ENCODE peak calls at places on chromosome 15, in ten cellular contexts. I is GM12891, X is K562, M is uterus, W is heart left ventricle, B is Peyer's patch, A is sigmoid colon, T is body of pancreas, V is spleen, Q is H54. F is an unnamed sample.

GRCh38 chr15:89790661-89791060 is 14.5 kb downstream of the MESP2 start:
- DNase-seq in I (no peak), X (no peak), M (no peak), W (no peak), B (no peak), A (no peak), T (no peak), V (peak), Q (no peak), F (no peak)

GRCh38 chr15:48005921-48006541 is 114.8 kb upstream of the SLC24A5 start:
- DNase-seq in I (no peak), X (no peak), M (peak), W (no peak), B (no peak), A (no peak), T (peak), V (no peak), Q (no peak), F (peak)

GRCh38 chr15:50765202-50765967 is at the start of gene SPPL2A:
- DNase-seq in I (peak), X (peak), M (peak), W (peak), B (peak), A (peak), T (peak), V (peak), Q (peak), F (peak)

GRCh38 chr15:80317389-80318169 is 65.6 kb upstream of the CTXND1 start:
- DNase-seq in I (no peak), X (no peak), M (no peak), W (no peak), B (no peak), A (peak), T (no peak), V (no peak), Q (peak), F (no peak)

GRCh38 chr15:47514251-47514652 is 203.1 kb upstream of the SEMA6D start:
- DNase-seq in I (no peak), X (no peak), M (no peak), W (no peak), B (no peak), A (no peak), T (no peak), V (no peak), Q (no peak), F (no peak)

GRCh38 chr15:43347114-43347513 is 16.7 kb upstream of the LCMT2 start:
- DNase-seq in I (no peak), X (no peak), M (no peak), W (no peak), B (no peak), A (no peak), T (no peak), V (no peak), Q (no peak), F (no peak)

GRCh38 chr15:51970981-51971352 is 611 bp downstream of the LEO1 start:
- DNase-seq in I (no peak), X (no peak), M (no peak), W (no peak), B (no peak), A (no peak), T (no peak), V (no peak), Q (peak), F (no peak)

GRCh38 chr15:66066439-66066838 is 187.1 kb downstream of the MEGF11 start:
- DNase-seq in I (no peak), X (no peak), M (no peak), W (no peak), B (no peak), A (peak), T (no peak), V (no peak), Q (no peak), F (no peak)

GRCh38 chr15:78457101-78457500 is 19.1 kb downstream of the IREB2 start:
- DNase-seq in I (no peak), X (peak), M (no peak), W (no peak), B (no peak), A (no peak), T (no peak), V (no peak), Q (no peak), F (no peak)

GRCh38 chr15:80934761-80935221 is 54.8 kb downstream of the MESD start:
- DNase-seq in I (no peak), X (no peak), M (no peak), W (no peak), B (no peak), A (no peak), T (no peak), V (peak), Q (peak), F (no peak)

GRCh38 chr15:50940506-50940905 is 32.0 kb downstream of the AP4E1 start:
- DNase-seq in I (no peak), X (no peak), M (no peak), W (no peak), B (no peak), A (no peak), T (no peak), V (no peak), Q (no peak), F (no peak)

GRCh38 chr15:27692438-27692837 is 406.7 kb downstream of the OCA2 start:
- DNase-seq in I (no peak), X (no peak), M (no peak), W (no peak), B (no peak), A (no peak), T (no peak), V (no peak), Q (no peak), F (no peak)

GRCh38 chr15:50265620-50266019 is at the start of gene HDC:
- DNase-seq in I (no peak), X (no peak), M (no peak), W (no peak), B (no peak), A (no peak), T (no peak), V (no peak), Q (no peak), F (no peak)

GRCh38 chr15:66132251-66132816 is 121.2 kb downstream of the MEGF11 start:
- DNase-seq in I (no peak), X (no peak), M (no peak), W (no peak), B (no peak), A (no peak), T (no peak), V (no peak), Q (no peak), F (no peak)

GRCh38 chr15:101615986-101616848 is 36.0 kb downstream of the TM2D3 start:
- DNase-seq in I (no peak), X (peak), M (peak), W (peak), B (no peak), A (peak), T (peak), V (no peak), Q (peak), F (peak)

GRCh38 chr15:51203797-51204196 is 109.1 kb upstream of the TNFAIP8L3 start:
- DNase-seq in I (no peak), X (no peak), M (no peak), W (no peak), B (no peak), A (no peak), T (no peak), V (no peak), Q (no peak), F (no peak)

GRCh38 chr15:50636146-50636545 is 50.5 kb downstream of the TRPM7 start:
- DNase-seq in I (no peak), X (no peak), M (no peak), W (no peak), B (no peak), A (no peak), T (no peak), V (no peak), Q (no peak), F (no peak)

GRCh38 chr15:60479361-60479684 is 381 bp upstream of the ICE2 start:
- DNase-seq in I (no peak), X (no peak), M (no peak), W (no peak), B (no peak), A (no peak), T (no peak), V (no peak), Q (no peak), F (no peak)

GRCh38 chr15:36965561-36966342 is 134.6 kb downstream of the MEIS2 start:
- DNase-seq in I (no peak), X (no peak), M (peak), W (no peak), B (no peak), A (no peak), T (no peak), V (no peak), Q (no peak), F (no peak)

GRCh38 chr15:99925661-99926461 is 192.6 kb upstream of the LYSMD4 start:
- DNase-seq in I (no peak), X (peak), M (peak), W (peak), B (peak), A (peak), T (peak), V (peak), Q (no peak), F (no peak)

GRCh38 chr15:37981781-37982180 is 47.3 kb downstream of the TMCO5A start:
- DNase-seq in I (no peak), X (no peak), M (no peak), W (no peak), B (no peak), A (no peak), T (no peak), V (no peak), Q (no peak), F (no peak)

GRCh38 chr15:20106026-20106425 is 435.6 kb downstream of the GOLGA6L6 start:
- DNase-seq in I (no peak), X (no peak), M (no peak), W (peak), B (peak), A (peak), T (peak), V (peak), Q (no peak), F (no peak)

GRCh38 chr15:65460948-65461347 is 38.2 kb upstream of the IGDCC4 start:
- DNase-seq in I (no peak), X (no peak), M (no peak), W (no peak), B (no peak), A (no peak), T (no peak), V (no peak), Q (no peak), F (no peak)

GRCh38 chr15:53811530-53811929 is 52.1 kb upstream of the WDR72 start:
- DNase-seq in I (no peak), X (no peak), M (no peak), W (no peak), B (no peak), A (no peak), T (no peak), V (no peak), Q (no peak), F (no peak)

GRCh38 chr15:48802867-48803266 is 8.0 kb downstream of the CEP152 start:
- DNase-seq in I (no peak), X (no peak), M (no peak), W (no peak), B (no peak), A (no peak), T (no peak), V (no peak), Q (peak), F (no peak)

GRCh38 chr15:70348581-70349344 is 251.0 kb upstream of the TLE3 start:
- DNase-seq in I (no peak), X (no peak), M (peak), W (no peak), B (no peak), A (peak), T (peak), V (no peak), Q (no peak), F (peak)

GRCh38 chr15:86362556-86362955 is 282.9 kb downstream of the AGBL1 start:
- DNase-seq in I (no peak), X (no peak), M (no peak), W (no peak), B (no peak), A (no peak), T (no peak), V (no peak), Q (peak), F (no peak)

GRCh38 chr15:35305906-35306305 is 220.8 kb upstream of the NANOGP8 start:
- DNase-seq in I (no peak), X (no peak), M (peak), W (no peak), B (no peak), A (no peak), T (no peak), V (no peak), Q (no peak), F (no peak)

GRCh38 chr15:64985382-64986033 is 4.2 kb downstream of the SPG21 start:
- DNase-seq in I (no peak), X (no peak), M (no peak), W (no peak), B (no peak), A (no peak), T (no peak), V (no peak), Q (no peak), F (no peak)

GRCh38 chr15:83285979-83286553 is 1.6 kb upstream of the BNC1 start:
- DNase-seq in I (no peak), X (no peak), M (no peak), W (no peak), B (no peak), A (no peak), T (no peak), V (no peak), Q (peak), F (no peak)

GRCh38 chr15:89469331-89470107 is 26.9 kb downstream of the RHCG start:
- DNase-seq in I (no peak), X (no peak), M (no peak), W (no peak), B (no peak), A (no peak), T (no peak), V (no peak), Q (no peak), F (no peak)

GRCh38 chr15:70033109-70033508 is 64.6 kb downstream of the TLE3 start:
- DNase-seq in I (no peak), X (no peak), M (no peak), W (no peak), B (peak), A (peak), T (no peak), V (peak), Q (no peak), F (no peak)

GRCh38 chr15:90101969-90102890 is at the start of gene IDH2:
- DNase-seq in I (peak), X (peak), M (peak), W (peak), B (peak), A (peak), T (peak), V (peak), Q (peak), F (peak)

GRCh38 chr15:99343836-99344551 is 92.7 kb downstream of the LRRC28 start:
- DNase-seq in I (no peak), X (no peak), M (peak), W (peak), B (no peak), A (no peak), T (no peak), V (peak), Q (no peak), F (no peak)

GRCh38 chr15:57571725-57572124 is 20.0 kb upstream of the MYZAP start:
- DNase-seq in I (no peak), X (no peak), M (no peak), W (no peak), B (no peak), A (no peak), T (no peak), V (peak), Q (no peak), F (no peak)

GRCh38 chr15:63372018-63372705 is 9.5 kb downstream of the CA12 start:
- DNase-seq in I (no peak), X (peak), M (peak), W (no peak), B (no peak), A (peak), T (no peak), V (no peak), Q (peak), F (no peak)

GRCh38 chr15:88015228-88015860 is 241.2 kb downstream of the NTRK3 start:
- DNase-seq in I (no peak), X (no peak), M (peak), W (no peak), B (no peak), A (no peak), T (no peak), V (no peak), Q (no peak), F (no peak)

GRCh38 chr15:37135225-37135624 is 34.9 kb upstream of the MEIS2 start:
- DNase-seq in I (no peak), X (peak), M (no peak), W (no peak), B (no peak), A (no peak), T (no peak), V (no peak), Q (no peak), F (no peak)

GRCh38 chr15:74725845-74726773 is 781 bp upstream of the CYP1A1 start:
- DNase-seq in I (peak), X (peak), M (no peak), W (peak), B (peak), A (no peak), T (peak), V (peak), Q (no peak), F (no peak)
- TF ChIP-seq POLR2A in I (no peak), X (no peak), M (no peak), W (peak), B (no peak), A (no peak), T (no peak), V (no peak), Q (no peak), F (no peak)

GRCh38 chr15:93135459-93135858 is 46.4 kb upstream of the RGMA start:
- DNase-seq in I (no peak), X (no peak), M (no peak), W (no peak), B (no peak), A (no peak), T (no peak), V (no peak), Q (no peak), F (no peak)
- TF ChIP-seq POLR2A in I (no peak), X (no peak), M (no peak), W (no peak), B (no peak), A (no peak), T (no peak), V (no peak), Q (no peak), F (no peak)

DNA sequence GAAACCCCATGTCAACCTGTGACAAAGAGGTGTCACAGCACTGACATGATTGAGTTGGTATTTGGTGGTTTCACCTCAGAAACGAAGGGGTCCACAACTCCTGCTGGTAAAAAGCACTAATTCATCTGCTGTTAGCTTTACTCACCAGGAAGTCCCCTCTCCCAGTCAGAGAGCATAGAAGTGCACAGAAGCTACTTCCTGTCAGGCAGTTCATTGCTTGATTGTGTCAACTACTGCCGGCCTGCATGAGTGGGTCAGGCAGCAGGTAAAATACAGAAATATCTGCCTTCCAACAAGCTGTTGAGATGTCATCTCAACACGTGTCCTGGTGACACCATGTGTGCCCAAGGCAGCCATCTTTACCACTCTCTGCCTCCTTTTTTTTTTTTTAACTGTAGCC is 596.6 kb upstream of the NR2F2 start:
- DNase-seq in I (no peak), X (no peak), M (no peak), W (no peak), B (no peak), A (no peak), T (no peak), V (no peak), Q (no peak), F (no peak)
- TF ChIP-seq POLR2A in I (no peak), X (no peak), M (no peak), W (no peak), B (no peak), A (no peak), T (no peak), V (no peak), Q (no peak), F (no peak)

GRCh38 chr15:68275165-68275746 is 2.3 kb upstream of the FEM1B start:
- DNase-seq in I (no peak), X (no peak), M (no peak), W (no peak), B (no peak), A (no peak), T (peak), V (no peak), Q (no peak), F (no peak)

GRCh38 chr15:68272797-68273271 is 4.7 kb upstream of the FEM1B start:
- DNase-seq in I (no peak), X (no peak), M (peak), W (no peak), B (no peak), A (no peak), T (no peak), V (no peak), Q (peak), F (no peak)

GRCh38 chr15:68268405-68268804 is 9.1 kb upstream of the FEM1B start:
- DNase-seq in I (no peak), X (no peak), M (no peak), W (no peak), B (no peak), A (no peak), T (no peak), V (no peak), Q (no peak), F (no peak)

GRCh38 chr15:68274184-68274848 is 3.2 kb upstream of the FEM1B start:
- DNase-seq in I (no peak), X (no peak), M (no peak), W (no peak), B (no peak), A (no peak), T (no peak), V (no peak), Q (no peak), F (no peak)

GRCh38 chr15:68271854-68272471 is 5.6 kb upstream of the FEM1B start:
- DNase-seq in I (no peak), X (no peak), M (peak), W (no peak), B (no peak), A (no peak), T (peak), V (no peak), Q (peak), F (no peak)
- TF ChIP-seq POLR2A in I (no peak), X (no peak), M (peak), W (no peak), B (no peak), A (no peak), T (no peak), V (no peak), Q (peak), F (no peak)

DNA sequence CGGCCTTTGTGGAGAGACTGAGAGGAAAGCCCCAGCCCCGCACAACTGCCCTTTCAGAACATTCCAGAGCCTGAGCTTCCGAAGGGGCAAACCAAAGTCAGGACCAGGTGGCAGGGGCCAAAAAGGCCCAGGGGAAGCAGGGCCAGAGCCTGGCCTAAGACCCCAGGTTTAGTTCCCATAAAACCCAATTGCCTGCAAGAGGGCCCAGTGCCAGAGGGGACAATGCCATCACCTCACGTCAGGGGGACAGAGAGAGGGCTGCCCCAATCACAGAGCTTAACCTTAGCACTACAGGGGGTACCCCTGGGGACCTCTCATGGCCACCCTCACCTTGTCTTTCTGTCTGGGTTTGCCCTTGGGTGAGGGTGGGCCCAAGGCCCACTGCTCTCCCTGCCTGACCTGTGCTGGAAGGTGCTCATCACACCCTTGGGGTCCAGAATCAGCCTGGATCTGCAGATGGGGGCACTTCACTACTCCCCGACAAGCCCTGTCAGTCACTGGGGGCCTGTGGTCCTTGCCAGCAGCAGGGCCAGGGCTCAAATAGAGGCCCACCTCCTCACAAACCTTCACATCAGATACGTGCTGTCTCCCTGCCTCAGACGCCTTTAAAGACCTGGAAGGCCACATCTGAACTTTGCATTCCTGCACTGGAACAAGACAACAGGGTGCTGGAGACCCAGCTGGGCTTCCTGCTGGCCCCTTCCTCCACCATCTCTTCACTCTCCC is 3.8 kb downstream of the CALML4 start:
- DNase-seq in I (no peak), X (no peak), M (no peak), W (no peak), B (no peak), A (no peak), T (no peak), V (no peak), Q (no peak), F (no peak)
- TF ChIP-seq POLR2A in I (no peak), X (no peak), M (no peak), W (no peak), B (no peak), A (no peak), T (no peak), V (no peak), Q (no peak), F (no peak)